ENCODE peak calls at places on chromosomes 16 and 17, in six cellular contexts. X is lower leg skin, M is GM23338, P is psoas muscle, S is AG10803, I is GM10248. T is an unnamed sample.

GRCh38 chr16:8262299-8262698 is 328.0 kb downstream of the TMEM114 start:
- DNase-seq in X (no peak), M (no peak), P (no peak), S (no peak), I (no peak), T (no peak)

GRCh38 chr17:33233855-33234228 is 59.3 kb downstream of the ASIC2 start:
- DNase-seq in X (no peak), M (no peak), P (peak; percentile 19), S (peak; percentile 13), I (no peak), T (no peak)

GRCh38 chr16:87309912-87310485 is 7.2 kb downstream of the C16orf95 start:
- DNase-seq in X (peak; percentile 72), M (no peak), P (no peak), S (no peak), I (no peak), T (no peak)

GRCh38 chr16:72241930-72242329 is 70.0 kb upstream of the PMFBP1 start:
- DNase-seq in X (no peak), M (peak; percentile 62), P (no peak), S (peak; percentile 54), I (no peak), T (no peak)

GRCh38 chr17:75077490-75078096 is 10.2 kb upstream of the SLC16A5 start:
- DNase-seq in X (no peak), M (peak; percentile 66), P (peak; percentile 73), S (peak; percentile 38), I (peak; percentile 75), T (peak; percentile 78)

GRCh38 chr16:87056083-87056482 is 261.1 kb downstream of the C16orf95 start:
- DNase-seq in X (peak; percentile 46), M (no peak), P (no peak), S (peak; percentile 33), I (no peak), T (no peak)

GRCh38 chr16:8887952-8888560 is 5.9 kb downstream of the LITAFD start:
- DNase-seq in X (no peak), M (no peak), P (peak; percentile 93), S (peak; percentile 75), I (no peak), T (peak; percentile 71)

GRCh38 chr17:68175416-68175815 is 72.4 kb upstream of the AMZ2 start:
- DNase-seq in X (peak; percentile 66), M (no peak), P (no peak), S (no peak), I (no peak), T (no peak)

GRCh38 chr17:81420769-81421462 is 25.7 kb downstream of the BAHCC1 start:
- DNase-seq in X (peak; percentile 91), M (no peak), P (peak; percentile 82), S (peak; percentile 68), I (no peak), T (peak; percentile 76)

GRCh38 chr17:56521439-56522141 is 71.9 kb upstream of the NOG start:
- DNase-seq in X (no peak), M (peak; percentile 27), P (no peak), S (no peak), I (no peak), T (no peak)

GRCh38 chr16:20348365-20349185 is 3.9 kb downstream of the UMOD start:
- DNase-seq in X (no peak), M (peak; percentile 91), P (no peak), S (no peak), I (no peak), T (no peak)

GRCh38 chr16:87324411-87325275 is 7.5 kb upstream of the C16orf95 start:
- DNase-seq in X (peak; percentile 79), M (peak; percentile 81), P (no peak), S (peak; percentile 10), I (peak; percentile 80), T (no peak)

GRCh38 chr16:56372013-56372634 is 53.2 kb downstream of the AMFR start:
- DNase-seq in X (no peak), M (no peak), P (no peak), S (no peak), I (no peak), T (no peak)

GRCh38 chr17:33874617-33875060 is 380.4 kb upstream of the CCL2 start:
- DNase-seq in X (no peak), M (peak; percentile 8), P (no peak), S (no peak), I (no peak), T (no peak)

GRCh38 chr16:84950906-84951305 is 60.4 kb downstream of the ZDHHC7 start:
- DNase-seq in X (no peak), M (peak; percentile 72), P (no peak), S (no peak), I (no peak), T (no peak)

GRCh38 chr17:78365561-78366108 is 5.8 kb upstream of the SOCS3 start:
- DNase-seq in X (no peak), M (peak; percentile 98), P (no peak), S (no peak), I (no peak), T (no peak)

GRCh38 chr16:57318240-57318970 is 33.9 kb upstream of the PLLP start:
- DNase-seq in X (peak; percentile 65), M (peak; percentile 67), P (no peak), S (peak; percentile 53), I (no peak), T (peak; percentile 47)

GRCh38 chr17:78558181-78558850 is 18.9 kb downstream of the DNAH17 start:
- DNase-seq in X (no peak), M (no peak), P (no peak), S (no peak), I (no peak), T (no peak)

GRCh38 chr16:88755745-88756443 is 29.1 kb downstream of the PIEZO1 start:
- DNase-seq in X (no peak), M (no peak), P (no peak), S (no peak), I (no peak), T (no peak)
- TF ChIP-seq CTCF in X (no peak), M (no peak), P (no peak), S (no peak), I (no peak), T (no peak)

GRCh38 chr16:88785106-88785924 is at the start of gene PIEZO1:
- DNase-seq in X (peak; percentile 93), M (peak; percentile 54), P (peak; percentile 81), S (peak; percentile 61), I (peak; percentile 86), T (peak; percentile 72)

GRCh38 chr16:88783391-88784073 is 1.5 kb downstream of the PIEZO1 start:
- DNase-seq in X (no peak), M (no peak), P (no peak), S (peak; percentile 47), I (no peak), T (peak; percentile 18)

GRCh38 chr16:88782454-88783390 is 2.3 kb downstream of the PIEZO1 start:
- DNase-seq in X (no peak), M (no peak), P (no peak), S (peak; percentile 71), I (no peak), T (no peak)

GRCh38 chr16:88784856-88785105 is 239 bp downstream of the PIEZO1 start:
- DNase-seq in X (no peak), M (peak; percentile 36), P (no peak), S (no peak), I (no peak), T (no peak)

DNA sequence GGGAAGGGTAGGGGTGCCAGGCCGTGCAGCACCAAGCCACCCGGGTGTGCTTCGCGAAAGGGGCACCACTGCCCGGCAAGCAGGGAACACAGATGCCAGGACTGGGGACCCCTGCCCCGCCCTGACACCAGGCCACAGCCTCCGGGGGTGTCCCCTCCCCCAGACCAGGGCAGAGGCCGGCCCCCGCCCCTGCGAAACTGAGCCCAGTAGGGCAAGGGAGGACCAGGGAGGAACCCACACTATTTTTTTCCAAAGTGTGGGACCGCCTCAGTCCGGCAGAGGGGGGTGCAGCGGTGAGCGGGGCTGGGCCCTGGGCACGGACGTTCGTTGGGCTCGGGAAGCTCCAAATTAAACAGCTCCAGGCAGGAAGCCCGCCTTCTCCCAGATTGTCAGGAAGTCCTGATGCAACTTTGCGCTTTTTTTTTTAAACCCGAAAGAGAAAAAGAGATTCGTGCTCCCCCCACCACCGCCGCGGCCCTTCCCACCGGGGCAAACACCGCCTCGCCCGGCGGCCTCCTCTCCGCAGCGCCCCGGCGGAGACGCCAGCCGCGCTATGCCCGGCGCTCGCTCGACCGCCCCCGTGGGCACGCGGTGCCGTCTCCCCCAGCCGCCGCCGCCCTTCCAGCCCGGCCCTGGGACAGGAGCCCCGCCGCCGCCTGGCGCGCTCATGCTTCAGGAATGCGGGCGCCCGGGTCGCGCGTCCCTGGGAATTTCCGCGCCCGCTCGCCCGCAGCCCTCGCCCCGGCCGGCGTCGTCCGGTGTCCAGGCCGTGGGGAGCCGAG is 755 bp downstream of the PIEZO1 start:
- DNase-seq in X (peak; percentile 95), M (peak; percentile 83), P (peak; percentile 77), S (peak; percentile 83), I (peak; percentile 62), T (peak; percentile 72)
- TF ChIP-seq CTCF in X (no peak), M (peak; percentile 44), P (peak; percentile 44), S (peak; percentile 56), I (peak; percentile 50), T (peak; percentile 63)

DNA sequence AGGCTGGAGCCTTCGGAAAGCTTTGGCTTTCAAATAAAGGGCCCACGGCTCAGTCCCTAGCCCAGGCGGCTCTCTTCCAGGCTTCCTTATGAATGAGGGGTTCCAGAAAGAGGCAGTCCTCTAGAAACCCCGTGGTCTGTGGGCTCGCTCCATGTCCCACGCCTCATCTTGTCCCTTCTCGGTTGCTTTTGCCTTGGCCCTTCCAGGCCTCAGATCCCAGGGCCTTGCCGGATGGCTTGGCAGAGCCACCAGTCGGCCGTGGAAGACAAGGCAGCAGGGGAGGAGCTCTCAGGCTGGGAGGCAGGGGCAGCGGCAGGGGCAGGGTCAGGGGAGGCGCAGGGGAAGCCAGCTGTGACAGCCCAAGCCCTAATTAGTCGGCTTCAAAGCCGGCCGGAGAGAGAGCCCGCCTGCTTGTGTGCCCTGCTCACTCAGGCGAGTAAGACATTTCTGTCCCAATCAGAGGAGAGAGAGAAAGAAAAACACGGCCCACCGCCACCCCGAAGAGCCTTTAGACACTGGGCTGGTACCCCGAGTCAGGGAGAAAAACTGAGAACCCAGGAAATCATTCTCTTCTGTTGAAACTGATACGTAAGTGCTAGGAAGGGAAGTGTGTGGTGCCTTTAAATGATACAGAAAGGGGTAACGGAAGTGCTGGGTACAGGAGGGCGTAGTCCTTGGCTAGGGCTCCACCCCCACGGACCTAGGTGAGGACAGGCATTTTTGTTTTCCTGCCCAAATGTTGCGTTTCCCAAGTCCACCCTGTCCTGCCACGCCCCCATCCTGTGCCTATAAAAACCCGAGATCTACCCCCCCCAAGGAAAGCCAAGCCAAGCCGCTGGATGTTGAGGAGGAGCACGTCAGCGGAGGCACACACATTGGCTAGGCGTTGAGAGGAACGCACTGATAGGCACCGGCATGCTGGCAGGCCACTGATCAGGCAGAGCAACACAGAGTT is 27.8 kb upstream of the MEIOC start:
- DNase-seq in X (no peak), M (peak; percentile 82), P (no peak), S (no peak), I (peak; percentile 71), T (peak; percentile 66)
- TF ChIP-seq CTCF in X (no peak), M (peak; percentile 35), P (no peak), S (no peak), I (no peak), T (no peak)

GRCh38 chr17:21198411-21198810 is 15.6 kb downstream of the TMEM11 start:
- DNase-seq in X (no peak), M (no peak), P (no peak), S (no peak), I (no peak), T (no peak)

GRCh38 chr17:21201302-21201602 is 12.7 kb downstream of the TMEM11 start:
- DNase-seq in X (no peak), M (no peak), P (no peak), S (peak; percentile 70), I (no peak), T (no peak)

GRCh38 chr17:21200590-21201301 is 13.2 kb downstream of the TMEM11 start:
- DNase-seq in X (peak; percentile 85), M (no peak), P (no peak), S (no peak), I (no peak), T (no peak)

GRCh38 chr17:21199311-21199710 is 14.7 kb downstream of the TMEM11 start:
- DNase-seq in X (no peak), M (peak; percentile 78), P (no peak), S (peak; percentile 95), I (no peak), T (no peak)

GRCh38 chr17:21199856-21200255 is 14.1 kb downstream of the TMEM11 start:
- DNase-seq in X (no peak), M (peak; percentile 65), P (no peak), S (no peak), I (no peak), T (no peak)
- TF ChIP-seq CTCF in X (no peak), M (no peak), P (no peak), S (no peak), I (no peak), T (no peak)

T was measured in heart right ventricle.